ENCODE peak calls at places on chromosomes 2 and 18, in four cellular contexts. One of them, this sample, is unnamed.

GRCh38 chr18:61887838-61888237 is 5.0 kb downstream of the RNF152 start:
- DNase-seq in foreskin fibroblast: no peak
- DNase-seq in colonic mucosa: no peak
- DNase-seq in pancreas: no peak
- DNase-seq in this sample: peak; percentile 23

GRCh38 chr2:241123816-241124536 is 21.9 kb upstream of the MTERF4 start:
- DNase-seq in foreskin fibroblast: no peak
- DNase-seq in colonic mucosa: no peak
- DNase-seq in pancreas: peak; percentile 90
- DNase-seq in this sample: peak; percentile 98

GRCh38 chr2:30417253-30417652 is 29.8 kb upstream of the LCLAT1 start:
- DNase-seq in foreskin fibroblast: peak; percentile 34
- DNase-seq in colonic mucosa: no peak
- DNase-seq in pancreas: no peak
- DNase-seq in this sample: no peak

GRCh38 chr2:5937865-5938565 is 245.8 kb downstream of the SOX11 start:
- DNase-seq in foreskin fibroblast: no peak
- DNase-seq in colonic mucosa: no peak
- DNase-seq in pancreas: no peak
- DNase-seq in this sample: no peak

GRCh38 chr2:12300019-12300602 is 416.6 kb upstream of the TRIB2 start:
- DNase-seq in foreskin fibroblast: peak; percentile 49
- DNase-seq in colonic mucosa: no peak
- DNase-seq in pancreas: no peak
- DNase-seq in this sample: no peak

GRCh38 chr2:80105020-80105419 is 199.5 kb downstream of the LRRTM1 start:
- DNase-seq in foreskin fibroblast: peak; percentile 74
- DNase-seq in colonic mucosa: no peak
- DNase-seq in pancreas: no peak
- DNase-seq in this sample: no peak

GRCh38 chr2:101946372-101946771 is 45.4 kb upstream of the IL1R2 start:
- DNase-seq in foreskin fibroblast: no peak
- DNase-seq in colonic mucosa: no peak
- DNase-seq in pancreas: no peak
- DNase-seq in this sample: no peak

GRCh38 chr2:73998933-73999332 is 14.2 kb downstream of the TET3 start:
- DNase-seq in foreskin fibroblast: no peak
- DNase-seq in colonic mucosa: no peak
- DNase-seq in pancreas: no peak
- DNase-seq in this sample: no peak

GRCh38 chr2:40159333-40159732 is 292.6 kb downstream of the SLC8A1 start:
- DNase-seq in foreskin fibroblast: no peak
- DNase-seq in colonic mucosa: no peak
- DNase-seq in pancreas: no peak
- DNase-seq in this sample: no peak

GRCh38 chr18:72692086-72692485 is 147.9 kb upstream of the CBLN2 start:
- DNase-seq in foreskin fibroblast: no peak
- DNase-seq in colonic mucosa: peak; percentile 46
- DNase-seq in pancreas: peak; percentile 13
- DNase-seq in this sample: no peak

GRCh38 chr18:21454725-21455124 is 145.8 kb downstream of the ESCO1 start:
- DNase-seq in foreskin fibroblast: no peak
- DNase-seq in colonic mucosa: no peak
- DNase-seq in pancreas: no peak
- DNase-seq in this sample: no peak

GRCh38 chr2:131030478-131030971 is 62.7 kb downstream of the FAM168B start:
- DNase-seq in foreskin fibroblast: no peak
- DNase-seq in colonic mucosa: no peak
- DNase-seq in pancreas: no peak
- DNase-seq in this sample: no peak

GRCh38 chr2:167964650-167965404 is 282.6 kb downstream of the STK39 start:
- DNase-seq in foreskin fibroblast: peak; percentile 18
- DNase-seq in colonic mucosa: no peak
- DNase-seq in pancreas: no peak
- DNase-seq in this sample: no peak

GRCh38 chr2:19357383-19358241 is 811 bp downstream of the OSR1 start:
- DNase-seq in foreskin fibroblast: peak; percentile 74
- DNase-seq in colonic mucosa: no peak
- DNase-seq in pancreas: no peak
- DNase-seq in this sample: no peak
- H3K4me3 ChIP-seq in foreskin fibroblast: peak overlapping the region; percentile 95
- H3K4me3 ChIP-seq in colonic mucosa: peak overlapping the region; percentile 52
- H3K4me3 ChIP-seq in pancreas: peak overlapping the region; percentile 18
- H3K4me3 ChIP-seq in this sample: peak overlapping the region; percentile 23

DNA sequence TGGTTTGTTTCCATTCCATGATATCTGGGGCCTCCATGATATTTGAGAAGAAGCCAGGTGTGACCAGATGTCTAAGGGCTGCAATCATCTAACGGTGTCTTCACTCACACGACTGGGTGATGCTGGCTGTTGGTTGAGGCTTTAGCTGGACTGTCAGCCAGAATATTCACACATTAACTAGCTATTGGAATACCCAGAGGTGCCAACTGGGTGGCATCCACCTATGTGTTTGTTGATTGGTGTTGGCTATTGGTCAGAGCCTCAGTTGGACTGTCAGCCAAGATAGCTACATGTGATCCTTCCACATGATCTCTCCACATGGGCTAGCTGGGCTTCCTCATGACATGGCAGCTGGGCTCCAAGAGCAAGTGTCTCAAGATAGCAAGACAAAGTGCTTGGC is 117.4 kb downstream of the CDCA7 start:
- DNase-seq in foreskin fibroblast: no peak
- DNase-seq in colonic mucosa: no peak
- DNase-seq in pancreas: no peak
- DNase-seq in this sample: no peak
- TF ChIP-seq CTCF in foreskin fibroblast: no peak
- TF ChIP-seq CTCF in colonic mucosa: no peak
- TF ChIP-seq CTCF in pancreas: no peak
- TF ChIP-seq CTCF in this sample: no peak

GRCh38 chr2:231396058-231396821 is 730 bp downstream of the B3GNT7 start:
- DNase-seq in foreskin fibroblast: no peak
- DNase-seq in colonic mucosa: no peak
- DNase-seq in pancreas: no peak
- DNase-seq in this sample: no peak

GRCh38 chr2:231397011-231397927 is 1.8 kb downstream of the B3GNT7 start:
- DNase-seq in foreskin fibroblast: no peak
- DNase-seq in colonic mucosa: peak; percentile 18
- DNase-seq in pancreas: no peak
- DNase-seq in this sample: no peak

GRCh38 chr2:231393149-231394131 is 2.1 kb upstream of the B3GNT7 start:
- DNase-seq in foreskin fibroblast: no peak
- DNase-seq in colonic mucosa: no peak
- DNase-seq in pancreas: no peak
- DNase-seq in this sample: no peak

GRCh38 chr2:231394201-231395141 is 1.0 kb upstream of the B3GNT7 start:
- DNase-seq in foreskin fibroblast: no peak
- DNase-seq in colonic mucosa: peak; percentile 67
- DNase-seq in pancreas: no peak
- DNase-seq in this sample: no peak

DNA sequence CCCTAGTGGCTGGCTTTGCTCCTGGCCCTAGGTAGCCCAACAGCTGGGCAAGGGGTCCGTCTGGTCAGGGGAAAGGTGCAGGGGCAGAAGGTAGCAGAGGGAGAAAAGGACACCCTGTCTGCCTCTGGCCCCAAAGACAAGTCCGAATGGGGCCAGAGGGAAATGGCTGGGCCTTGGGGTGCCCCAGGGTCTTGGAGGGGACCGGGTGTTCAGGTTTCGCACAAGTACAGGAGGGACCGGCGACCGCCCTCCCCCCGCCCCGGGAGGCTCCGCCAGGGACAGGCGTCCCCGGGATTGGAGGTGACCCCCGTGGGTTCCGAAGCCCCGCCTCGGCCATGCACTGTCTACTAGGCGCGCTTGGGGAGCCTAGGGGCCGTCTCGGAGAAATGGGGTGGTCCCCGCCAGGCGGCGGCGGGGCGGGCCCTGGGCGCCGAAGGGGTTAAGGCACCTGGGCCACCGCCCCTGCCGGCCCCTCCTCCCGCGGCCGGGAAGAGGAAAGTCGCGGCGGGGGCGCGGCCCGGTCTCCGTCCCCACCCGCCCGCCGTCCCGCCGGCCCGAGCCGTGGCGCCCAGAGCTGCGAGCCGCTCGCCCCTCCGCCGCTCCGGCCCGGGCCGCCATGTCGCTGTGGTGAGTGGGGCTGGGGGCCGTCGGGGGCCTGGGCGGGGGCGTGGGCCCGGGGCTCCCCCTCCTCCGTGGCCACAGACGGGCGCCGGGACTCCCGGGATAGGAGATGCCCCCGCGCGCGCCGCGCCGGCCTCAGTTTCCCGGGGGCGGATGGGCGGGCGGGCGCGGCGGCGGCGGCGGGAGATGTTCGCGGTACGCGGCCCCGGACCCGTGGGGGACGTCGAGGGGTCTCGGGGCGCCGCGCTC is at the start of gene B3GNT7:
- DNase-seq in foreskin fibroblast: no peak
- DNase-seq in colonic mucosa: peak; percentile 70
- DNase-seq in pancreas: peak; percentile 45
- DNase-seq in this sample: no peak
- H3K4me3 ChIP-seq in foreskin fibroblast: no peak within 1 kb of the TSS
- H3K4me3 ChIP-seq in colonic mucosa: peak within 1 kb of the TSS; percentile 77
- H3K4me3 ChIP-seq in pancreas: peak within 1 kb of the TSS; percentile 74
- H3K4me3 ChIP-seq in this sample: no peak within 1 kb of the TSS

GRCh38 chr2:233866479-233866878 is 1.7 kb downstream of the MSL3B start:
- DNase-seq in foreskin fibroblast: no peak
- DNase-seq in colonic mucosa: no peak
- DNase-seq in pancreas: no peak
- DNase-seq in this sample: no peak

GRCh38 chr2:233871432-233871831 is 3.2 kb upstream of the MSL3B start:
- DNase-seq in foreskin fibroblast: no peak
- DNase-seq in colonic mucosa: no peak
- DNase-seq in pancreas: no peak
- DNase-seq in this sample: no peak

GRCh38 chr2:233862261-233862768 is 5.9 kb downstream of the MSL3B start:
- DNase-seq in foreskin fibroblast: no peak
- DNase-seq in colonic mucosa: no peak
- DNase-seq in pancreas: no peak
- DNase-seq in this sample: no peak

GRCh38 chr2:233867993-233868532 is at the start of gene MSL3B:
- DNase-seq in foreskin fibroblast: peak; percentile 85
- DNase-seq in colonic mucosa: peak; percentile 49
- DNase-seq in pancreas: peak; percentile 21
- DNase-seq in this sample: peak; percentile 25

DNA sequence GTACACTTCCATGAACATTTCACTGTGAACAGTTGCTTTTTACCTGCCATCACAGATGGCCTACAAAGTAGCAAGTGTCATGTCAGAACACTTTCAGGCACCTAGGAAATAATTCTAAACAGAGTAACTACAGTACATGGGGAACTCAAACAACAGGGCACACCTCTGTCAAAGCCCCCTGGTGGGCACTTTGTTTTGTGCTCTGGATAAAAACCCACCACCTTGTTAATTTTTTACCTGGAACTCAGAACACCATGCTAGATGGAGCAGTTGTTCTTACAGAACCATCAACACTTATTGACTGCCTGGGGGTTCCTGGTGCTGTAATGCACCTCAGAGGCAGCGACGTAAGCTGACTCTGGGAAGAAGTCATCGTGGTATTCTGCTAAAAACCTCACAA is 2.3 kb downstream of the MSL3B start:
- DNase-seq in foreskin fibroblast: no peak
- DNase-seq in colonic mucosa: no peak
- DNase-seq in pancreas: no peak
- DNase-seq in this sample: no peak
- TF ChIP-seq CTCF in foreskin fibroblast: peak; percentile 6
- TF ChIP-seq CTCF in colonic mucosa: no peak
- TF ChIP-seq CTCF in pancreas: no peak
- TF ChIP-seq CTCF in this sample: no peak

GRCh38 chr18:48993586-48993985 is 42.8 kb upstream of the SMAD7 start:
- DNase-seq in foreskin fibroblast: peak; percentile 45
- DNase-seq in colonic mucosa: no peak
- DNase-seq in pancreas: no peak
- DNase-seq in this sample: no peak

GRCh38 chr18:48994926-48995835 is 44.4 kb upstream of the SMAD7 start:
- DNase-seq in foreskin fibroblast: no peak
- DNase-seq in colonic mucosa: no peak
- DNase-seq in pancreas: no peak
- DNase-seq in this sample: no peak

GRCh38 chr18:48996041-48996440 is 45.3 kb upstream of the SMAD7 start:
- DNase-seq in foreskin fibroblast: no peak
- DNase-seq in colonic mucosa: no peak
- DNase-seq in pancreas: no peak
- DNase-seq in this sample: no peak

GRCh38 chr18:48992791-48993555 is 42.2 kb upstream of the SMAD7 start:
- DNase-seq in foreskin fibroblast: no peak
- DNase-seq in colonic mucosa: peak; percentile 34
- DNase-seq in pancreas: no peak
- DNase-seq in this sample: no peak

GRCh38 chr18:48994044-48994651 is 43.4 kb upstream of the SMAD7 start:
- DNase-seq in foreskin fibroblast: peak; percentile 71
- DNase-seq in colonic mucosa: no peak
- DNase-seq in pancreas: no peak
- DNase-seq in this sample: no peak
- H3K4me3 ChIP-seq in foreskin fibroblast: no peak overlapping the region
- H3K4me3 ChIP-seq in colonic mucosa: no peak overlapping the region
- H3K4me3 ChIP-seq in pancreas: no peak overlapping the region
- H3K4me3 ChIP-seq in this sample: no peak overlapping the region

GRCh38 chr18:25062720-25063119 is 289.2 kb downstream of the ZNF521 start:
- DNase-seq in foreskin fibroblast: no peak
- DNase-seq in colonic mucosa: no peak
- DNase-seq in pancreas: no peak
- DNase-seq in this sample: no peak
- TF ChIP-seq CTCF in foreskin fibroblast: no peak
- TF ChIP-seq CTCF in colonic mucosa: no peak
- TF ChIP-seq CTCF in pancreas: no peak
- TF ChIP-seq CTCF in this sample: peak; percentile 30